ENCODE peak calls at places on chromosomes 1 and 21, in six cellular contexts. R, H, M, E, A and W are unnamed samples.

GRCh38 chr1:46087891-46088290 is 44.5 kb downstream of the PIK3R3 start:
- DNase-seq in R (no peak), H (no peak), M (no peak), E (no peak), A (no peak), W (no peak)

GRCh38 chr1:212030936-212031528 is 4.3 kb downstream of the INTS7 start:
- DNase-seq in R (peak), H (no peak), M (no peak), E (no peak), A (no peak), W (no peak)

GRCh38 chr1:214146523-214146922 is 134.4 kb upstream of the SMYD2 start:
- DNase-seq in R (peak), H (no peak), M (no peak), E (no peak), A (no peak), W (no peak)

GRCh38 chr1:115210302-115210711 is 121.0 kb upstream of the TSPAN2 start:
- DNase-seq in R (peak), H (no peak), M (no peak), E (no peak), A (peak), W (no peak)

GRCh38 chr21:16033193-16033592 is 303.4 kb downstream of the USP25 start:
- DNase-seq in R (no peak), H (no peak), M (no peak), E (no peak), A (no peak), W (no peak)

GRCh38 chr1:61253059-61253735 is 170.8 kb downstream of the NFIA start:
- DNase-seq in R (no peak), H (peak), M (no peak), E (peak), A (peak), W (peak)

GRCh38 chr21:26637346-26637745 is 64.3 kb upstream of the CYYR1 start:
- DNase-seq in R (no peak), H (no peak), M (no peak), E (no peak), A (no peak), W (peak)

GRCh38 chr1:48469616-48470500 is 2.1 kb downstream of the SPATA6 start:
- DNase-seq in R (peak), H (peak), M (no peak), E (peak), A (no peak), W (peak)

GRCh38 chr1:228416217-228416971 is at the start of gene TRIM17:
- DNase-seq in R (no peak), H (no peak), M (no peak), E (no peak), A (no peak), W (no peak)
- H3K4me3 ChIP-seq in R (peak), H (peak), M (peak), E (peak), A (peak), W (no peak)

DNA sequence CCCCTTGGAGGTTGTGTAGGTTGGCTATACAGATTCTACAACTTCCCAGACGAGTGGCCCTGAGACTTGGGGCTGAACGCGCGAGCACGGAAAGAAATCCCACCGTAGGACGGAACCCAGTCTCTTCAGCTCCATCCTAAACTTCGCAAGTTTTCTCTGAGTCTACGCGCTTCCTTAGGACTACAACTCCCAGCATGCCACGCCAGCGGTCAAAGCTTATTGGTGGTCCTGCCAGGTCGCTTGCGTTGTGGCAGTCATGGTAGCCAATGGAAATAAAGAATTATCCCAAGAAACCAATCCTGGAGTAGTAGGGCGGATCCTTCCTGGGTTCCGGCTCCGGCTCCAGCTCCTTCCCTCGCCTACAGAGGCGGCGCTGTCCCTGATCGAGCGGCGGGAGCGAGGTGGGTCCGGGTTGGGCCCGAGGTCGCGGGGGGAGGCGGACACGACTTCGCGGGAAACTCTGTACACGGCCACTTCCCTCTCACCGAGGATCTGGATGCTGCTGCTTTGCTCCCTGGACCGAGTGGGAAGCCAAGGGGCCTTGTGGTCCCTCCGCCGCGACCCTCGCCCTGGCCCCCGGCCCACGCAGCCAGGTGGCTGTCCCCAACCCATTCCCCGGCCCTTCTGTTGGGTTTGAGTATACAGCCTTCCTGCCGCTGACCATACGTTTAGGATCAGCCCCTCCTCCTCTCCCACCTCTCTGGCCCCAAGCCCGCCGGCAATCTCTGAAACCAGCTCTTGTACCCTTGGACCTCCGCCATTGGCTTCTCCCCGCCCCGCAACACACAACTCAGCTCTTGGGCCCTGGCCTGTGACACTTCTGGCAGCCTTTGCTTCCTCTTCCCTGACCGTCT is at the start of gene ZNF691:
- DNase-seq in R (peak), H (peak), M (peak), E (peak), A (peak), W (peak)
- TF ChIP-seq CTCF in R (peak), H (peak), M (peak), E (peak), A (peak), W (peak)

GRCh38 chr1:197951089-197951488 is 33.9 kb downstream of the LHX9 start:
- DNase-seq in R (no peak), H (no peak), M (no peak), E (no peak), A (no peak), W (no peak)

GRCh38 chr1:197958438-197958837 is 41.3 kb downstream of the LHX9 start:
- DNase-seq in R (no peak), H (no peak), M (no peak), E (peak), A (no peak), W (no peak)

GRCh38 chr1:197955486-197956394 is 38.6 kb downstream of the LHX9 start:
- DNase-seq in R (peak), H (no peak), M (peak), E (no peak), A (no peak), W (no peak)

GRCh38 chr1:197951617-197952175 is 34.5 kb downstream of the LHX9 start:
- DNase-seq in R (no peak), H (no peak), M (no peak), E (no peak), A (no peak), W (no peak)

GRCh38 chr1:197954718-197955418 is 37.7 kb downstream of the LHX9 start:
- DNase-seq in R (no peak), H (no peak), M (no peak), E (peak), A (no peak), W (no peak)
- H3K4me3 ChIP-seq in R (no peak), H (no peak), M (no peak), E (no peak), A (no peak), W (no peak)

DNA sequence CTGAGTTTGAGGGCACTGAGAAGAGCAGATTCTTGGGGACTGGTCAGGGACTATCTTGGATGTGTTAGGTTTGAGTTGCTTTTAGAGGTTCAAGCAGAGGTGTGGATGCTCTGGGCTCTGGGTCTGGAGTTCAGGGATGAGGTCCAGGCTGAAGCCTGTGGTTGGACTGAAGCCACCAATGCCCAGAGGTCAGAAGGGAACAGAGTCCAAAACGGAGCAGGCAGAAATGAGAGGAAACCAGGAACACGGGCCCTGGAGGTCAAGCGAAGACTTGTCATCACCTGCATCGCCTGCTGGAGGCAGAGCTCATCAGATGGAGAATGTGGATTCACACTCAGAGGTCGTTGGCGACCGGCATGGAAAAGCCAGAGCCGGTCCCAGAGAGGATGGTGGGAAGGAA is 129.6 kb upstream of the TMEM51 start:
- DNase-seq in R (no peak), H (no peak), M (no peak), E (no peak), A (no peak), W (no peak)
- TF ChIP-seq CTCF in R (no peak), H (no peak), M (no peak), E (no peak), A (no peak), W (no peak)

GRCh38 chr1:160520999-160521398 is 2.1 kb downstream of the SLAMF6 start:
- DNase-seq in R (no peak), H (no peak), M (no peak), E (no peak), A (no peak), W (no peak)

GRCh38 chr1:160521554-160521953 is 1.5 kb downstream of the SLAMF6 start:
- DNase-seq in R (no peak), H (no peak), M (no peak), E (no peak), A (no peak), W (no peak)

GRCh38 chr1:160522136-160522535 is 919 bp downstream of the SLAMF6 start:
- DNase-seq in R (no peak), H (no peak), M (no peak), E (no peak), A (no peak), W (no peak)

GRCh38 chr1:160519542-160520435 is 3.3 kb downstream of the SLAMF6 start:
- DNase-seq in R (no peak), H (no peak), M (no peak), E (no peak), A (no peak), W (no peak)

GRCh38 chr1:160520582-160520981 is 2.5 kb downstream of the SLAMF6 start:
- DNase-seq in R (no peak), H (no peak), M (no peak), E (no peak), A (no peak), W (no peak)
- H3K4me3 ChIP-seq in R (no peak), H (no peak), M (no peak), E (no peak), A (no peak), W (no peak)